ENCODE peak calls at places on chromosomes 6 and 20, in four cellular contexts. One of them, this sample, is unnamed.

GRCh38 chr6:36375644-36376155 is 11.8 kb downstream of the ETV7 start:
- DNase-seq in GM12878: no peak
- DNase-seq in HepG2: no peak
- DNase-seq in K562: no peak
- DNase-seq in this sample: no peak

GRCh38 chr6:163730496-163731210 is 316.1 kb downstream of the QKI start:
- DNase-seq in K562: no peak
- DNase-seq in GM12878: no peak
- DNase-seq in HepG2: no peak
- DNase-seq in this sample: no peak

GRCh38 chr6:145276746-145277145 is 458.6 kb downstream of the EPM2A start:
- DNase-seq in GM12878: no peak
- DNase-seq in HepG2: no peak
- DNase-seq in K562: no peak
- DNase-seq in this sample: no peak

GRCh38 chr6:157406666-157407065 is 25.7 kb downstream of the ZDHHC14 start:
- DNase-seq in HepG2: no peak
- DNase-seq in K562: no peak
- DNase-seq in GM12878: no peak
- DNase-seq in this sample: no peak

GRCh38 chr6:25717856-25718740 is 36.4 kb upstream of the SLC17A4 start:
- DNase-seq in HepG2: peak
- DNase-seq in GM12878: no peak
- DNase-seq in K562: peak
- DNase-seq in this sample: no peak

GRCh38 chr6:155381856-155382690 is 67.8 kb upstream of the TFB1M start:
- DNase-seq in HepG2: no peak
- DNase-seq in GM12878: no peak
- DNase-seq in K562: no peak
- DNase-seq in this sample: no peak

GRCh38 chr6:136921936-136922679 is at the start of gene SLC35D3:
- DNase-seq in HepG2: no peak
- DNase-seq in GM12878: no peak
- DNase-seq in K562: no peak
- DNase-seq in this sample: no peak

GRCh38 chr6:82419088-82419720 is 55.6 kb downstream of the TPBG start:
- DNase-seq in K562: no peak
- DNase-seq in GM12878: peak
- DNase-seq in HepG2: no peak
- DNase-seq in this sample: no peak

GRCh38 chr20:61748376-61748775 is 317.3 kb downstream of the TAF4 start:
- DNase-seq in GM12878: no peak
- DNase-seq in K562: no peak
- DNase-seq in HepG2: no peak
- DNase-seq in this sample: no peak

GRCh38 chr6:139553916-139554315 is 179.5 kb upstream of the CITED2 start:
- DNase-seq in GM12878: no peak
- DNase-seq in HepG2: no peak
- DNase-seq in K562: no peak
- DNase-seq in this sample: no peak

GRCh38 chr6:53487080-53487479 is 57.8 kb downstream of the GCLC start:
- DNase-seq in HepG2: no peak
- DNase-seq in GM12878: no peak
- DNase-seq in K562: no peak
- DNase-seq in this sample: no peak

GRCh38 chr6:1797801-1798200 is 188.1 kb downstream of the FOXC1 start:
- DNase-seq in HepG2: peak
- DNase-seq in K562: no peak
- DNase-seq in GM12878: no peak
- DNase-seq in this sample: no peak

GRCh38 chr6:1247058-1247457 is 64.8 kb upstream of the FOXQ1 start:
- DNase-seq in HepG2: no peak
- DNase-seq in K562: no peak
- DNase-seq in GM12878: no peak
- DNase-seq in this sample: no peak

GRCh38 chr6:73460044-73460443 is 1.5 kb upstream of the MTO1 start:
- DNase-seq in K562: no peak
- DNase-seq in HepG2: no peak
- DNase-seq in GM12878: no peak
- DNase-seq in this sample: no peak

GRCh38 chr6:166476634-166477215 is 94.0 kb upstream of the MPC1 start:
- DNase-seq in GM12878: no peak
- DNase-seq in HepG2: no peak
- DNase-seq in K562: peak
- DNase-seq in this sample: no peak

GRCh38 chr6:150549577-150550184 is 50.0 kb upstream of the PLEKHG1 start:
- DNase-seq in HepG2: no peak
- DNase-seq in GM12878: no peak
- DNase-seq in K562: no peak
- DNase-seq in this sample: no peak

GRCh38 chr20:52577696-52578095 is 386.1 kb upstream of the ZFP64 start:
- DNase-seq in K562: no peak
- DNase-seq in GM12878: no peak
- DNase-seq in HepG2: no peak
- DNase-seq in this sample: no peak

GRCh38 chr6:109224107-109224875 is 129.0 kb downstream of the CEP57L1 start:
- DNase-seq in HepG2: no peak
- DNase-seq in GM12878: no peak
- DNase-seq in K562: no peak
- DNase-seq in this sample: no peak

GRCh38 chr20:51359401-51359800 is 183.1 kb downstream of the NFATC2 start:
- DNase-seq in HepG2: no peak
- DNase-seq in GM12878: no peak
- DNase-seq in K562: no peak
- DNase-seq in this sample: no peak

GRCh38 chr6:53805725-53806124 is 10.9 kb downstream of the LRRC1 start:
- DNase-seq in GM12878: no peak
- DNase-seq in K562: no peak
- DNase-seq in HepG2: no peak
- DNase-seq in this sample: no peak

GRCh38 chr20:44186674-44187053 is 324 bp downstream of the JPH2 start:
- DNase-seq in K562: no peak
- DNase-seq in HepG2: no peak
- DNase-seq in GM12878: no peak
- DNase-seq in this sample: no peak

GRCh38 chr6:25590986-25591385 is 61.0 kb upstream of the SCGN start:
- DNase-seq in HepG2: no peak
- DNase-seq in K562: no peak
- DNase-seq in GM12878: no peak
- DNase-seq in this sample: no peak

GRCh38 chr6:7292856-7293255 is 20.1 kb downstream of the SSR1 start:
- DNase-seq in GM12878: no peak
- DNase-seq in HepG2: no peak
- DNase-seq in K562: no peak
- DNase-seq in this sample: no peak

GRCh38 chr6:7295916-7296315 is 17.1 kb downstream of the SSR1 start:
- DNase-seq in HepG2: no peak
- DNase-seq in GM12878: no peak
- DNase-seq in K562: no peak
- DNase-seq in this sample: no peak

GRCh38 chr6:7285416-7285815 is 27.6 kb downstream of the SSR1 start:
- DNase-seq in GM12878: no peak
- DNase-seq in HepG2: no peak
- DNase-seq in K562: no peak
- DNase-seq in this sample: no peak

DNA sequence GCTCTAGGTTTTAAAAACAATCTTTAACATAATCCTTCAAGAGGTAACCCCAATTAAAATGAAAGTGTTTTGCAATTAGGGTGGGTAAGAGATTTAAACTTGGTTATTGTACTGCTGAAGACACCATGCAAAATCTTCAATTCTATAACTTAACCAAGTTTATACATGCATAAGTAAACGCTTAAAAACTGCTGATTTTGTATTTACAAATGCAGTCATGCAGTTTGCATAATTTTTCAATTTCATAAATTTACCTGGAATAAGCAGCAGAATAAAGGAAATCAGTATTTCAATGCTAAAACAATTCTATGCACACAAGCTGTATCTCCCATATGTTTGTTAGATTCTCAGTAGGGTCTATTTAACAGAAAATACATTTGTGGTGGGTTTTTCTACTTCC is 22.9 kb downstream of the SSR1 start:
- DNase-seq in GM12878: no peak
- DNase-seq in HepG2: no peak
- DNase-seq in K562: no peak
- DNase-seq in this sample: no peak
- TF ChIP-seq BRCA1 in GM12878: no peak
- TF ChIP-seq BRCA1 in HepG2: no peak
- TF ChIP-seq BRCA1 in K562: no peak
- TF ChIP-seq BRCA1 in this sample: no peak

GRCh38 chr20:23656372-23656771 is 18.6 kb upstream of the CST3 start:
- DNase-seq in K562: no peak
- DNase-seq in GM12878: no peak
- DNase-seq in HepG2: no peak
- DNase-seq in this sample: no peak
- TF ChIP-seq BRCA1 in K562: no peak
- TF ChIP-seq BRCA1 in GM12878: no peak
- TF ChIP-seq BRCA1 in HepG2: no peak
- TF ChIP-seq BRCA1 in this sample: no peak

GRCh38 chr20:13006825-13007224 is 1.9 kb upstream of the SPTLC3 start:
- DNase-seq in K562: no peak
- DNase-seq in HepG2: no peak
- DNase-seq in GM12878: no peak
- DNase-seq in this sample: no peak

GRCh38 chr20:12998046-12998445 is 10.7 kb upstream of the SPTLC3 start:
- DNase-seq in GM12878: no peak
- DNase-seq in K562: no peak
- DNase-seq in HepG2: no peak
- DNase-seq in this sample: no peak

GRCh38 chr20:12999201-12999600 is 9.6 kb upstream of the SPTLC3 start:
- DNase-seq in K562: no peak
- DNase-seq in HepG2: peak
- DNase-seq in GM12878: no peak
- DNase-seq in this sample: no peak

GRCh38 chr20:12997128-12997655 is 11.6 kb upstream of the SPTLC3 start:
- DNase-seq in HepG2: no peak
- DNase-seq in GM12878: no peak
- DNase-seq in K562: no peak
- DNase-seq in this sample: no peak

DNA sequence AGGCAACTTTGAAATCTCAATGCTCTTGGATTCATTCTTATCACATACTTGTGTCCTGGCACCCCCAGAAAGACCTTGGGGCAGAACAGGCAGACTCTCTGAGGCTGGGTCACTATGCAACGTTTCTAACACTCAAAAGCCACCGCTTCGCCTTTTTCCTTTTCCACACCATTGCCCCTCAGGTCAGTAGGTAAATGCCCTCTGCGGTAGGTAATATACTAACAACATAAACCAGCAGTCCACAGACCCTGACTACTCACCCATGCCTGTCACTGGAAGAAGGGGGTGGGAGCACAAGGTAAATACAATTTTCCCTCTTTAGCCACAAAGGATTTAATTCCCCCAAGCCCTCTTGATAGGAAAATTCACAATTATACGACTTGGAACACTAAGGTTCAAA is 6.5 kb upstream of the SPTLC3 start:
- DNase-seq in HepG2: no peak
- DNase-seq in K562: no peak
- DNase-seq in GM12878: no peak
- DNase-seq in this sample: no peak
- TF ChIP-seq BRCA1 in HepG2: no peak
- TF ChIP-seq BRCA1 in K562: no peak
- TF ChIP-seq BRCA1 in GM12878: no peak
- TF ChIP-seq BRCA1 in this sample: no peak

DNA sequence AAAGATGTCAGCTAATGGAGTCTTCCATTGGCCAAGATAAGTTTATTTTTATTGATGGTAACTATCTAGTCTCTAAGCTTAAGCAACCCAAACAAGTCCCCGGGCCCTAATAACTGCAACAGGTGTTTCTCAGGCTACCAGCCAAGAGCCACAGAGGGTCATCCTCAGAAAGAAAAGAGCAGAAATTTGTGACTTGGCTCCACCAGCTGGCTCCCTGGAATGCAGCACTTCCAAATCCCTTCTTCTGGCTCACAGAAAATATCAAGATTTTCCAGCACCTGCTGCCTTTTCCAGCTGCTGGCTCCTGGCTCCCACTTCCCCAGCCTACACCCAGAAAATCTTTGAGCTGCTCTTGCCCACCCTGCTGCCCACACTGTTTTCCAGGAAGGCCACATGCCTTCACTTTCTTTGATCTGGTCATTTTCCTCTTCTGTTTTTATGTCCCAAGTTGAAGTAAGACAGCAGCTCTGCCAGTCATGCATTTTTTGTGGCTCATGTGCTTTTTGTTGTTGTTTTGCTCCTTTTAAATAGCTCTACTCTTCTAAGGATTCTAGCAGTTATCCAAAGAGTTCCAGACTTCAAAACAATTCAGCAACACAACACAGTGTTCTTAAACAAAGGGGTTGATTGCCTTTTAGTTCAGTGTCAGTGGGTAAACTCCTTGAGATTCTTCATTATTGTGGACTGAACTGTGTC is 151.0 kb upstream of the SMLR1 start:
- DNase-seq in K562: no peak
- DNase-seq in HepG2: no peak
- DNase-seq in GM12878: no peak
- DNase-seq in this sample: no peak
- TF ChIP-seq BRCA1 in K562: no peak
- TF ChIP-seq BRCA1 in HepG2: no peak
- TF ChIP-seq BRCA1 in GM12878: no peak
- TF ChIP-seq BRCA1 in this sample: no peak